ENCODE peak calls at places on chromosomes 3 and 15, in four cellular contexts. One of them, this sample, is unnamed. For H3K4me1, the result is how much of the 10 kb centered on the place peaks cover.

GRCh38 chr3:12963184-12963868 is 109.9 kb downstream of the IQSEC1 start:
- DNase-seq in ovary: no peak
- DNase-seq in thoracic aorta: no peak
- DNase-seq in heart left ventricle: no peak
- DNase-seq in this sample: no peak

GRCh38 chr3:12350151-12350813 is 61.4 kb downstream of the PPARG start:
- DNase-seq in ovary: peak
- DNase-seq in thoracic aorta: no peak
- DNase-seq in heart left ventricle: no peak
- DNase-seq in this sample: no peak

GRCh38 chr3:150062492-150062891 is 91.8 kb upstream of the PFN2 start:
- DNase-seq in ovary: peak
- DNase-seq in thoracic aorta: no peak
- DNase-seq in heart left ventricle: no peak
- DNase-seq in this sample: peak

GRCh38 chr3:53016236-53016635 is 29.6 kb downstream of the SFMBT1 start:
- DNase-seq in ovary: no peak
- DNase-seq in thoracic aorta: no peak
- DNase-seq in heart left ventricle: no peak
- DNase-seq in this sample: no peak

GRCh38 chr3:129490273-129490675 is 38.2 kb upstream of the RHO start:
- DNase-seq in ovary: peak
- DNase-seq in thoracic aorta: peak
- DNase-seq in heart left ventricle: peak
- DNase-seq in this sample: peak

GRCh38 chr15:79349526-79349925 is 38.6 kb downstream of the TMED3 start:
- DNase-seq in ovary: no peak
- DNase-seq in thoracic aorta: no peak
- DNase-seq in heart left ventricle: no peak
- DNase-seq in this sample: no peak

GRCh38 chr3:50572801-50573371 is 3.6 kb downstream of the HEMK1 start:
- DNase-seq in ovary: no peak
- DNase-seq in thoracic aorta: no peak
- DNase-seq in heart left ventricle: no peak
- DNase-seq in this sample: no peak

GRCh38 chr15:74775132-74775562 is 6.7 kb upstream of the CSK start:
- DNase-seq in ovary: no peak
- DNase-seq in thoracic aorta: no peak
- DNase-seq in heart left ventricle: no peak
- DNase-seq in this sample: no peak

GRCh38 chr15:58065445-58066041 is at the start of gene ALDH1A2:
- DNase-seq in ovary: peak
- DNase-seq in thoracic aorta: no peak
- DNase-seq in heart left ventricle: peak
- DNase-seq in this sample: no peak

DNA sequence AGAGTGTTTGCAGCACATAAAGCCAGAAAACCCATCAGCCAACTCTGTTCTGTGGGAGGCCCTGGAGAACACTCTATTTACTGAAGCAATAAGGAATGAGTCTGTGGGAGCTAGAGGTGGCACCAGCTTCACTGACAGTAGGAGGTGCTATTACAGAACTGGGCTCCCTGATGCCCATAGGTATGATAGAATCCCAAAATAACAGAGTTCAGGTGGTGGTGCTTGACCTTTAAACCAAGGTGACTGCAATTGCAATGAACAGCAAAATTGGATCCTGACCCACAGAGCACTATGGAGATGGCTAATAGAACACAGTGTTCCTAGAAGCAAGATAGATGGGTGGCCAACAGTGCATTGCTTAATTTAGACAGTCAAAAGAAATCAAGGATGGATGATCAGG is 95.4 kb upstream of the RNU6-1 start:
- DNase-seq in ovary: no peak
- DNase-seq in thoracic aorta: no peak
- DNase-seq in heart left ventricle: no peak
- DNase-seq in this sample: no peak
- TF ChIP-seq CTCF in ovary: no peak
- TF ChIP-seq CTCF in thoracic aorta: no peak
- TF ChIP-seq CTCF in heart left ventricle: no peak
- TF ChIP-seq CTCF in this sample: no peak

GRCh38 chr3:36648241-36649034 is 115.9 kb downstream of the DCLK3 start:
- DNase-seq in ovary: no peak
- DNase-seq in thoracic aorta: no peak
- DNase-seq in heart left ventricle: no peak
- DNase-seq in this sample: no peak
- H3K4me1 ChIP-seq in ovary: under half
- H3K4me1 ChIP-seq in thoracic aorta: under half
- H3K4me1 ChIP-seq in heart left ventricle: under half
- H3K4me1 ChIP-seq in this sample: under half

DNA sequence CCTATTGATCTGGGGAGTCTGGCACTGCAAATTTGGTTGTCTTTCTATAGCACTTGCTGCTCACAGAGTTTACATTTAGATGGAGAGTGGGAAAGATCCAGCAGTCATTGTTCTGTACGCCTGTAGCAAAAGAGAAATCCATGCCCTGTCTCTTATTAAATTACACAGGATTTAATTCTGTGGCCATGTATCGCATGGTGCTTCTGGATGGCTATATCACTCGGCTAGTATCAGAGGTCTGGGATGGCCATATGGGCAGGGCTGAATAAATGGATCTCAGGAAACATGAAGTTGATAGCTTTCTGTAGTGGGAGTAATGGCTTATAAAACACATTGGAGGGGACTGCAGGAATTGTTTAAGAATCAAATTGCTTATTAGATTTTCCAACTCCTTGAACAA is 325.8 kb upstream of the DPH6 start:
- DNase-seq in ovary: no peak
- DNase-seq in thoracic aorta: no peak
- DNase-seq in heart left ventricle: no peak
- DNase-seq in this sample: no peak
- TF ChIP-seq CTCF in ovary: no peak
- TF ChIP-seq CTCF in thoracic aorta: no peak
- TF ChIP-seq CTCF in heart left ventricle: no peak
- TF ChIP-seq CTCF in this sample: no peak

GRCh38 chr15:90412356-90413194 is 24.5 kb downstream of the IQGAP1 start:
- DNase-seq in ovary: no peak
- DNase-seq in thoracic aorta: no peak
- DNase-seq in heart left ventricle: peak
- DNase-seq in this sample: no peak

GRCh38 chr15:90411176-90411575 is 23.1 kb downstream of the IQGAP1 start:
- DNase-seq in ovary: no peak
- DNase-seq in thoracic aorta: no peak
- DNase-seq in heart left ventricle: no peak
- DNase-seq in this sample: no peak

GRCh38 chr15:90405208-90405607 is 17.2 kb downstream of the IQGAP1 start:
- DNase-seq in ovary: no peak
- DNase-seq in thoracic aorta: no peak
- DNase-seq in heart left ventricle: no peak
- DNase-seq in this sample: no peak

GRCh38 chr15:90407871-90408317 is 19.9 kb downstream of the IQGAP1 start:
- DNase-seq in ovary: no peak
- DNase-seq in thoracic aorta: no peak
- DNase-seq in heart left ventricle: no peak
- DNase-seq in this sample: no peak

GRCh38 chr15:90408657-90409056 is 20.6 kb downstream of the IQGAP1 start:
- DNase-seq in ovary: no peak
- DNase-seq in thoracic aorta: no peak
- DNase-seq in heart left ventricle: no peak
- DNase-seq in this sample: no peak
- H3K4me1 ChIP-seq in ovary: under half
- H3K4me1 ChIP-seq in thoracic aorta: half or more
- H3K4me1 ChIP-seq in heart left ventricle: half or more
- H3K4me1 ChIP-seq in this sample: half or more

GRCh38 chr15:93981706-93982105 is 249.7 kb upstream of the MCTP2 start:
- DNase-seq in ovary: no peak
- DNase-seq in thoracic aorta: no peak
- DNase-seq in heart left ventricle: no peak
- DNase-seq in this sample: no peak

GRCh38 chr15:93983501-93983900 is 247.9 kb upstream of the MCTP2 start:
- DNase-seq in ovary: peak
- DNase-seq in thoracic aorta: no peak
- DNase-seq in heart left ventricle: no peak
- DNase-seq in this sample: no peak

GRCh38 chr15:93982226-93982641 is 249.1 kb upstream of the MCTP2 start:
- DNase-seq in ovary: no peak
- DNase-seq in thoracic aorta: no peak
- DNase-seq in heart left ventricle: peak
- DNase-seq in this sample: no peak

GRCh38 chr15:93985173-93985572 is 246.2 kb upstream of the MCTP2 start:
- DNase-seq in ovary: no peak
- DNase-seq in thoracic aorta: no peak
- DNase-seq in heart left ventricle: no peak
- DNase-seq in this sample: no peak

GRCh38 chr15:93980149-93980911 is 251.0 kb upstream of the MCTP2 start:
- DNase-seq in ovary: no peak
- DNase-seq in thoracic aorta: no peak
- DNase-seq in heart left ventricle: peak
- DNase-seq in this sample: no peak
- TF ChIP-seq CTCF in ovary: no peak
- TF ChIP-seq CTCF in thoracic aorta: no peak
- TF ChIP-seq CTCF in heart left ventricle: no peak
- TF ChIP-seq CTCF in this sample: no peak

GRCh38 chr3:172174396-172175253 is 135.2 kb downstream of the FNDC3B start:
- DNase-seq in ovary: no peak
- DNase-seq in thoracic aorta: no peak
- DNase-seq in heart left ventricle: no peak
- DNase-seq in this sample: no peak
- H3K4me1 ChIP-seq in ovary: under half
- H3K4me1 ChIP-seq in thoracic aorta: half or more
- H3K4me1 ChIP-seq in heart left ventricle: half or more
- H3K4me1 ChIP-seq in this sample: half or more

DNA sequence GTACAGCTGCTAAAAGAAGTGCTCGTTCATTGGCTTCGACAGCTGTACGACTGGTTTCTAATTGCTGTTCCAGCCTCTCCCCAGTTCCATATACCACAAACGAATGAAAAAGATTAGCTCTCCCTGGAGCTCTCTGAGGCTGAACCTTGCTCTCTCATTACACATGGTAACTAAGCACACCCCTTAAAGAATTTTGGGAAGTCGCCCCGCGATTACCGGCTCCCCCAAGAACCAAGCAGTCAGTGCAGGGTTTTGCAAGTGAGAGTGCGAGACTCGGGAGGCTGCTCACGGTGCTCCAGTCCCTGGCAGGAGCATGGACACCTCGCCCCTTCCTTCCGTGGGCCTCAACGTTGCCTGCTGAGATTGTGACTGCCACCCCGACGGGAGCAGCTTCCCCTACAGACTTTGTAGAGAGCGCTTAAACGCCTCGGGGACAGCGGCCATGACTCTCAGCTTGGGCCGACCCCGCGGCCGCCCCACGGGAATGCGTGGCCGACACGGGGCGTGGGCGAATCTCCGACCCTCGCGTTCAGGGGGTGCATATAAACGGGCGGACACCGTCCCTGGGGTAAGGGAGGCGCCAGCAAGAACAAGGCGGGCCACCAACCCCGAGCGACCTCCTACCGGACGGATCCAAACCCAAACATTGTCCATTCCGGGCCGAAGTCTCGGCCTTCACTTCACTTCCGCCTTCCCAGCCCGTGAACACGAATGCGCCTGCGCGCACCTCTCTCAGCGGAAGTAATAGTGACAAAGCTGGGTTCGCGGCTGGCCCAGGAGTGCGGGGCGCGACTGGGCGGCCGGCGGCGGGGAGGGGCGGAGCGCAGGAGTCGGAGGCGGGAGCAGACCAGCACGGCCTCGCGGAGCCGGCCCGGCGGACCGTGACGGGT is at the start of gene ATP2C1:
- DNase-seq in ovary: peak
- DNase-seq in thoracic aorta: peak
- DNase-seq in heart left ventricle: peak
- DNase-seq in this sample: peak
- TF ChIP-seq CTCF in ovary: no peak
- TF ChIP-seq CTCF in thoracic aorta: no peak
- TF ChIP-seq CTCF in heart left ventricle: no peak
- TF ChIP-seq CTCF in this sample: no peak

GRCh38 chr3:127396473-127396872 is 108.6 kb upstream of the PRR20G start:
- DNase-seq in ovary: no peak
- DNase-seq in thoracic aorta: no peak
- DNase-seq in heart left ventricle: no peak
- DNase-seq in this sample: no peak

GRCh38 chr3:127395663-127396320 is 107.9 kb upstream of the PRR20G start:
- DNase-seq in ovary: no peak
- DNase-seq in thoracic aorta: no peak
- DNase-seq in heart left ventricle: no peak
- DNase-seq in this sample: no peak

GRCh38 chr3:127394984-127395662 is 107.3 kb upstream of the PRR20G start:
- DNase-seq in ovary: no peak
- DNase-seq in thoracic aorta: no peak
- DNase-seq in heart left ventricle: no peak
- DNase-seq in this sample: no peak

GRCh38 chr3:127403795-127404194 is 115.9 kb upstream of the PRR20G start:
- DNase-seq in ovary: no peak
- DNase-seq in thoracic aorta: no peak
- DNase-seq in heart left ventricle: no peak
- DNase-seq in this sample: no peak

DNA sequence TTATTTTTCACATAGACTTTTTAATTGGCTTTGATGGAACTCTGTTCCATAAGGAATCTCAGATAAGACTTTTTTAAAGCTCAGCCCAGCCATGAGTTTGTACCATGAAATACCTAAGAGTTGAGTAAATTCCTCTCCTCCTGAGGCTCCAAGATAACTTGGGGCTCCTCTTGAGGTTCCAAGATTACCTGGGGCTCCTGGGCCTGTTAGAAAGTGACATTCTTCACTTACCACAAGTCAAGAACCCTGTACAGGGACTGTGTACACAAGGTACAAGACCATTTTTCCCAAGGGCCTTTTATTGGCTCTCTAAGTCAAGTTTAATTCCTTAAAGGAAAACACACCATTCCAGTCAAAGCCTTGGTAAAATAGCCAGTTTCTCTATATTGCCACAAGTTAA is 111.3 kb upstream of the PRR20G start:
- DNase-seq in ovary: no peak
- DNase-seq in thoracic aorta: no peak
- DNase-seq in heart left ventricle: no peak
- DNase-seq in this sample: no peak
- H3K4me1 ChIP-seq in ovary: under half
- H3K4me1 ChIP-seq in thoracic aorta: under half
- H3K4me1 ChIP-seq in heart left ventricle: under half
- H3K4me1 ChIP-seq in this sample: under half